ENCODE peak calls at places on chromosomes 1 and 21, in five cellular contexts. L is NT2/D1, M is HEK293T, S is HepG2, Q is H1. J is an unnamed sample.

GRCh38 chr1:7375781-7376660 is 395.1 kb upstream of the VAMP3 start:
- DNase-seq in L (no peak), M (no peak), S (no peak), Q (no peak), J (no peak)

GRCh38 chr1:114214016-114214415 is 60.3 kb upstream of the SYT6 start:
- DNase-seq in L (no peak), M (no peak), S (no peak), Q (no peak), J (no peak)

GRCh38 chr1:234605983-234606730 is 3.8 kb downstream of the IRF2BP2 start:
- DNase-seq in L (no peak), M (no peak), S (peak), Q (no peak), J (no peak)

GRCh38 chr21:15671188-15671587 is 58.6 kb upstream of the USP25 start:
- DNase-seq in L (no peak), M (no peak), S (no peak), Q (no peak), J (peak)

GRCh38 chr1:27071049-27071416 is 58.4 kb upstream of the TENT5B start:
- DNase-seq in L (peak), M (no peak), S (no peak), Q (no peak), J (no peak)

GRCh38 chr1:202593845-202594244 is 116.4 kb downstream of the SYT2 start:
- DNase-seq in L (no peak), M (no peak), S (no peak), Q (no peak), J (no peak)

GRCh38 chr1:7519861-7520408 is 251.2 kb upstream of the VAMP3 start:
- DNase-seq in L (no peak), M (no peak), S (no peak), Q (no peak), J (no peak)

GRCh38 chr1:236066828-236067386 is 2.0 kb upstream of the NID1 start:
- DNase-seq in L (no peak), M (no peak), S (no peak), Q (no peak), J (peak)

GRCh38 chr1:181396171-181396670 is 87.1 kb upstream of the CACNA1E start:
- DNase-seq in L (no peak), M (no peak), S (no peak), Q (no peak), J (no peak)

GRCh38 chr1:227728059-227728891 is 6.8 kb downstream of the JMJD4 start:
- DNase-seq in L (peak), M (peak), S (peak), Q (peak), J (peak)

GRCh38 chr1:46053734-46054133 is 78.7 kb downstream of the PIK3R3 start:
- DNase-seq in L (no peak), M (no peak), S (no peak), Q (no peak), J (no peak)

GRCh38 chr1:194935864-194936263 is 1672.4 kb downstream of the KCNT2 start:
- DNase-seq in L (no peak), M (no peak), S (no peak), Q (no peak), J (no peak)

GRCh38 chr1:17192394-17193221 is 12.3 kb upstream of the PADI1 start:
- DNase-seq in L (no peak), M (no peak), S (no peak), Q (no peak), J (no peak)

GRCh38 chr21:27572681-27573080 is 605.8 kb upstream of the ADAMTS5 start:
- DNase-seq in L (no peak), M (no peak), S (no peak), Q (no peak), J (no peak)

GRCh38 chr1:51203121-51203873 is 32.8 kb upstream of the RNF11 start:
- DNase-seq in L (no peak), M (no peak), S (no peak), Q (no peak), J (peak)

GRCh38 chr1:28266920-28267322 is 7.6 kb downstream of the SESN2 start:
- DNase-seq in L (no peak), M (peak), S (no peak), Q (no peak), J (no peak)

GRCh38 chr1:183178490-183178889 is 7.6 kb upstream of the LAMC2 start:
- DNase-seq in L (no peak), M (no peak), S (no peak), Q (no peak), J (no peak)

GRCh38 chr1:198681247-198681646 is 42.4 kb downstream of the PTPRC start:
- DNase-seq in L (no peak), M (no peak), S (no peak), Q (no peak), J (no peak)

GRCh38 chr1:207455183-207455754 is 1.1 kb downstream of the CR2 start:
- DNase-seq in L (no peak), M (no peak), S (no peak), Q (no peak), J (no peak)

GRCh38 chr1:207453710-207454045 is 450 bp upstream of the CR2 start:
- DNase-seq in L (no peak), M (no peak), S (no peak), Q (no peak), J (no peak)

GRCh38 chr1:207458409-207458808 is 4.3 kb downstream of the CR2 start:
- DNase-seq in L (no peak), M (no peak), S (no peak), Q (no peak), J (no peak)

GRCh38 chr1:207459008-207459407 is 4.9 kb downstream of the CR2 start:
- DNase-seq in L (no peak), M (no peak), S (no peak), Q (no peak), J (no peak)

GRCh38 chr1:207454046-207454964 is at the start of gene CR2:
- DNase-seq in L (peak), M (peak), S (peak), Q (peak), J (no peak)
- TF ChIP-seq SUZ12 in L (no peak), M (no peak), S (no peak), Q (no peak), J (no peak)

GRCh38 chr1:110424699-110425098 is 17.2 kb upstream of the LAMTOR5 start:
- DNase-seq in L (no peak), M (no peak), S (no peak), Q (no peak), J (no peak)

GRCh38 chr1:110428961-110429360 is 21.5 kb upstream of the LAMTOR5 start:
- DNase-seq in L (no peak), M (no peak), S (no peak), Q (no peak), J (no peak)

GRCh38 chr1:110425196-110425595 is 17.7 kb upstream of the LAMTOR5 start:
- DNase-seq in L (no peak), M (no peak), S (no peak), Q (no peak), J (no peak)

GRCh38 chr1:110426854-110427253 is 19.4 kb upstream of the LAMTOR5 start:
- DNase-seq in L (no peak), M (no peak), S (no peak), Q (no peak), J (no peak)

DNA sequence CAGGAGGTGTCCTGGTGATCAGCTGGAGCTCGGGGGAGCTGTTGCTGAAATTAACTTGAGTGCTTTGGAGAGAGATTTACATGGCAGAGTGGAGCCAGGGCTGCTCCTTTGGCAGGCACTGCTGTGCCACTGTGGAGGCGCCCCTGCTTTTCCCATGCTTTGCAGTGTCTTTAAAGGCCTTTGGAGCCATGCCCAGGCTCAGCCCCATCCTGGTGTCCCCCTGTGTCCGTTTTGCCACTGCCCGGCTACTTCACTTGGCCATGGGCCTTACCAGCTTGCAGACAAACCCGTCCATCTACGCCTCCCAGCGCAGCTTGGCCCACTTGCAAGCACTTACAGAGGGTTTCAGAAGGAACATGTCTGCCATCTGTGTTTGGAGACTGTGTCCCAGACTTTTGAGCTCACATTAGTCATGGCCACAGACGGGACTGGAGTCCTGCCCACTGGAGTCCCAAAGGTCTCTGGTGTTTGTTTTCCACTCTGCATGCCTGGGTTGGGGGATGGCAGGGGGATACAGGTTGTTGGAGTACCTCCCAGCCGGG is 18.2 kb upstream of the LAMTOR5 start:
- DNase-seq in L (no peak), M (no peak), S (no peak), Q (no peak), J (no peak)
- TF ChIP-seq SUZ12 in L (no peak), M (no peak), S (no peak), Q (no peak), J (no peak)

GRCh38 chr1:2612591-2613365 is 20.0 kb downstream of the MMEL1 start:
- DNase-seq in L (no peak), M (no peak), S (no peak), Q (peak), J (no peak)

GRCh38 chr1:2611621-2612437 is 21.0 kb downstream of the MMEL1 start:
- DNase-seq in L (no peak), M (no peak), S (no peak), Q (peak), J (no peak)

GRCh38 chr1:2610036-2610720 is 22.6 kb downstream of the MMEL1 start:
- DNase-seq in L (no peak), M (no peak), S (no peak), Q (no peak), J (no peak)

GRCh38 chr1:2609271-2610035 is 22.9 kb downstream of the PRXL2B start:
- DNase-seq in L (no peak), M (no peak), S (no peak), Q (peak), J (no peak)

GRCh38 chr1:2611034-2611501 is 21.7 kb downstream of the MMEL1 start:
- DNase-seq in L (no peak), M (peak), S (no peak), Q (peak), J (no peak)
- TF ChIP-seq SUZ12 in L (no peak), M (no peak), S (no peak), Q (no peak), J (no peak)

GRCh38 chr1:240991230-240991629 is 365.8 kb downstream of the RGS7 start:
- DNase-seq in L (no peak), M (no peak), S (no peak), Q (no peak), J (no peak)

GRCh38 chr1:240993004-240993403 is 364.0 kb downstream of the RGS7 start:
- DNase-seq in L (no peak), M (no peak), S (no peak), Q (no peak), J (no peak)

DNA sequence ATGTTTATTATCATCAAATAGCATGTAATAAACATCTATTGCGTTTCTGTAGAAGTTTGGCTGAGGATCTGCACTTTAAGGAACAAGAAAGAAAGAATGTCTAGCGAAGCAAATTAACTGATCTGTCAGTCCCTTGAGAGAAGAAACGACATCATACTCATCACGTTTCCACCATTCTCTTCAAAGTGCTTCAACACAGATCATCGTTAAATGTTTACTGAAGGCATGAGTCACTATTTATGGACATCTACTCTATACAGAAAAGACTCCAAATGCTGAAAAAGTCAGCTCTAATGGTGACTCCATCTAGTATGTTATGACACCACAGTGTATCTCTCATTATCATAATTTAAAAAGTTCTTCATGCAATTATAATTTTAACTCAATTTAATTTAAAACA is 369.1 kb downstream of the RGS7 start:
- DNase-seq in L (no peak), M (no peak), S (no peak), Q (no peak), J (no peak)
- TF ChIP-seq SUZ12 in L (no peak), M (no peak), S (no peak), Q (no peak), J (no peak)

GRCh38 chr1:177948336-177948972 is 21.4 kb downstream of the SEC16B start:
- DNase-seq in L (peak), M (peak), S (peak), Q (peak), J (no peak)
- TF ChIP-seq SUZ12 in L (no peak), M (no peak), S (no peak), Q (no peak), J (no peak)

GRCh38 chr1:118209648-118210047 is 24.6 kb upstream of the SPAG17 start:
- DNase-seq in L (no peak), M (no peak), S (no peak), Q (no peak), J (no peak)
- TF ChIP-seq SUZ12 in L (no peak), M (no peak), S (no peak), Q (no peak), J (no peak)

GRCh38 chr1:3407021-3407420 is 47.4 kb upstream of the ARHGEF16 start:
- DNase-seq in L (no peak), M (no peak), S (no peak), Q (no peak), J (no peak)
- TF ChIP-seq SUZ12 in L (no peak), M (no peak), S (no peak), Q (no peak), J (no peak)